ENCODE peak calls at places on chromosomes 12 and 14, in nine cellular contexts. C, B, R, K, H, N, S, M and V are unnamed samples. For H3K4me1, the result is how much of the 10 kb centered on the place peaks cover.

GRCh38 chr14:58918066-58918465 is 270.4 kb upstream of the DAAM1 start:
- DNase-seq in N (peak), H (no peak), S (no peak), C (no peak), B (no peak), M (no peak), K (no peak), R (no peak), V (no peak)

GRCh38 chr14:80264698-80265097 is 53.4 kb upstream of the DIO2 start:
- DNase-seq in H (no peak), S (no peak), N (no peak), C (no peak), R (no peak), K (no peak), B (no peak), M (no peak), V (no peak)

GRCh38 chr12:27808831-27809230 is 28.8 kb upstream of the MANSC4 start:
- DNase-seq in C (no peak), H (no peak), M (no peak), R (no peak), B (no peak), K (no peak), S (no peak), N (no peak), V (peak)

GRCh38 chr14:94558842-94559241 is 2.4 kb upstream of the SERPINA4 start:
- DNase-seq in H (no peak), B (no peak), N (no peak), R (no peak), S (no peak), C (no peak), M (no peak), K (no peak), V (no peak)

GRCh38 chr14:102772781-102773570 is 4.3 kb upstream of the TRAF3 start:
- DNase-seq in M (peak), H (no peak), C (no peak), R (no peak), B (no peak), S (peak), K (no peak), N (no peak), V (no peak)

GRCh38 chr14:53023325-53023724 is 72.5 kb upstream of the FERMT2 start:
- DNase-seq in R (no peak), B (no peak), M (no peak), H (no peak), C (no peak), S (no peak), K (no peak), N (no peak), V (no peak)

GRCh38 chr14:90545966-90546751 is 149.3 kb downstream of the CALM1 start:
- DNase-seq in N (no peak), M (peak), S (peak), C (peak), B (no peak), R (peak), H (no peak), K (no peak), V (no peak)

GRCh38 chr12:27645671-27646070 is 50.6 kb upstream of the REP15 start:
- DNase-seq in M (no peak), B (no peak), N (no peak), S (no peak), H (no peak), R (no peak), C (no peak), K (no peak), V (no peak)

GRCh38 chr12:46711756-46712155 is 114.0 kb downstream of the SLC38A4 start:
- DNase-seq in K (no peak), M (no peak), R (no peak), N (no peak), H (no peak), B (no peak), S (no peak), C (no peak), V (no peak)

GRCh38 chr12:15688838-15689237 is 100.3 kb downstream of the EPS8 start:
- DNase-seq in M (peak), K (no peak), N (no peak), S (no peak), R (no peak), B (no peak), H (no peak), C (no peak), V (no peak)

GRCh38 chr12:31324845-31325523 is 966 bp downstream of the SINHCAF start:
- DNase-seq in C (peak), H (peak), B (peak), M (peak), S (peak), K (peak), R (peak), N (peak), V (peak)

GRCh38 chr12:132941336-132941954 is 14.7 kb downstream of the ZNF605 start:
- DNase-seq in H (no peak), N (no peak), M (no peak), R (no peak), S (no peak), B (no peak), C (no peak), K (no peak), V (no peak)

GRCh38 chr14:20986811-20987210 is 3.0 kb upstream of the METTL17 start:
- DNase-seq in N (peak), B (no peak), H (no peak), S (no peak), C (peak), K (no peak), M (no peak), R (no peak), V (no peak)

GRCh38 chr14:68939893-68940613 is 39.0 kb downstream of the ACTN1 start:
- DNase-seq in R (peak), K (no peak), H (peak), M (no peak), S (no peak), N (peak), B (no peak), C (peak), V (peak)

GRCh38 chr12:93079271-93079670 is 150.2 kb upstream of the EEA1 start:
- DNase-seq in S (no peak), N (no peak), B (no peak), M (no peak), H (no peak), K (no peak), R (no peak), C (no peak), V (no peak)

GRCh38 chr12:12616512-12617275 is 5.0 kb downstream of the CREBL2 start:
- DNase-seq in B (no peak), K (no peak), N (no peak), C (no peak), R (no peak), M (no peak), H (no peak), S (no peak), V (no peak)

GRCh38 chr12:76255281-76255680 is 92.9 kb downstream of the BBS10 start:
- DNase-seq in B (no peak), H (no peak), C (no peak), M (no peak), K (no peak), S (no peak), R (no peak), N (no peak), V (no peak)

GRCh38 chr14:97410667-97411286 is 613.6 kb downstream of the VRK1 start:
- DNase-seq in K (no peak), H (no peak), M (no peak), R (no peak), B (no peak), C (peak), S (no peak), N (no peak), V (no peak)

GRCh38 chr12:24134092-24134491 is 184.6 kb upstream of the SOX5 start:
- DNase-seq in M (no peak), B (no peak), N (no peak), S (no peak), H (no peak), K (no peak), C (no peak), R (no peak), V (no peak)

GRCh38 chr14:64572721-64573508 is 23.2 kb downstream of the PPP1R36 start:
- DNase-seq in H (no peak), M (no peak), K (no peak), N (no peak), C (no peak), S (no peak), B (no peak), R (no peak), V (no peak)

GRCh38 chr12:116592731-116593130 is 33.5 kb downstream of the MAP1LC3B2 start:
- DNase-seq in B (no peak), M (no peak), K (no peak), N (no peak), R (no peak), C (no peak), H (no peak), S (peak), V (no peak)

GRCh38 chr14:67395876-67396189 is 16.1 kb downstream of the PLEK2 start:
- DNase-seq in K (no peak), N (no peak), R (no peak), H (no peak), M (no peak), B (no peak), C (no peak), S (no peak), V (no peak)

GRCh38 chr12:51846911-51847829 is 1.3 kb downstream of the FIGNL2 start:
- DNase-seq in C (no peak), N (peak), S (peak), B (peak), K (no peak), M (peak), R (no peak), H (peak), V (no peak)

GRCh38 chr12:108597559-108598471 is at the start of gene TMEM119:
- DNase-seq in R (peak), N (peak), K (peak), C (no peak), H (no peak), S (no peak), B (no peak), M (no peak), V (no peak)

GRCh38 chr12:112881602-112882001 is 25.2 kb upstream of the OAS1 start:
- DNase-seq in C (no peak), M (no peak), H (no peak), K (no peak), R (no peak), N (no peak), S (no peak), B (no peak), V (no peak)

GRCh38 chr12:113425960-113426453 is 3.8 kb downstream of the SDSL start:
- DNase-seq in M (peak), R (no peak), S (no peak), K (no peak), B (no peak), C (no peak), N (no peak), H (no peak), V (no peak)

GRCh38 chr14:69822456-69822855 is 25.4 kb upstream of the SLC10A1 start:
- DNase-seq in B (no peak), R (no peak), M (no peak), N (no peak), K (no peak), S (no peak), H (no peak), C (no peak), V (no peak)

DNA sequence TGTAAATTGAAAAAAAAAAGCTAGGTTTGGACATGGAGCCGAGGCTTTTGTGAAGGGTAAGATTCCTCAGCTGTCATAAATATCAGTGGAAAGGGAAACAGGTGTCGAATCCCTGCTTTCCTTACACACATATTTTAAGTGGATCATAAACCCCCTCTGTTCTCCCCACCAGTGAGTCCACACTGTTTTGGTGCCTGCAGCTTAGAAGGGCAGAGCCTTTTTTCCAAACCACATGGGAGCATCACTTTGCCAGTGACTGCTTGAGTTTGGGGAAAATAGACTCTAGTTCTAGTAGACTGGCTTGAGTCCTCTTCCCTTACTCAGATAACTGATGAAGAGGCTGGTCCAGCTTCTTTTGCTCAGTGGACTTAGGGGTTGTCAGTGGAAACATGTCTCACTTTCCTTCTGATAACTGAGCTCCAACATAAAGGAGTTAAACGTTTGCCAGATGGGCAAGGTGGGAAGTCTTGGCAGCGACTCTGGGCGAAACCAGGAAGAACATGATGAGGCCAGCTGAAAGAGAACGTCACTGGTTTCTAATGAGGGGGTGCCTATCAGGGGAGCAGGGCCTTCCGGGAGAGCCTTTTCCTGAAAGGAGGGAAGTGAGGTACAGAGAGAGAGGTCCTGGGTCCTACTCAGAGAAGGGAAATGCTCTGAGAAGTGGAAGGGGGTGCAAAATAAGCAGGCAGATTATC is 168.1 kb upstream of the PARP11 start:
- DNase-seq in R (no peak), H (peak), S (no peak), N (no peak), B (no peak), C (peak), M (no peak), K (no peak), V (no peak)
- H3K27ac ChIP-seq in R (no peak), H (no peak), S (no peak), N (no peak), B (no peak), C (no peak), M (no peak), K (no peak), V (no peak)

GRCh38 chr14:99229654-99230215 is 42.3 kb downstream of the BCL11B start:
- DNase-seq in H (no peak), R (no peak), K (no peak), M (no peak), C (peak), B (no peak), S (peak), N (no peak), V (no peak)

GRCh38 chr14:99231181-99231849 is 40.7 kb downstream of the BCL11B start:
- DNase-seq in K (no peak), C (no peak), S (peak), B (no peak), H (no peak), M (peak), R (no peak), N (no peak), V (no peak)

GRCh38 chr14:99232406-99233214 is 39.4 kb downstream of the BCL11B start:
- DNase-seq in H (no peak), R (no peak), C (no peak), B (no peak), K (no peak), M (no peak), S (peak), N (no peak), V (no peak)

GRCh38 chr14:99231850-99232401 is 40.1 kb downstream of the BCL11B start:
- DNase-seq in S (peak), H (no peak), M (peak), C (no peak), B (no peak), K (no peak), N (peak), R (no peak), V (peak)

DNA sequence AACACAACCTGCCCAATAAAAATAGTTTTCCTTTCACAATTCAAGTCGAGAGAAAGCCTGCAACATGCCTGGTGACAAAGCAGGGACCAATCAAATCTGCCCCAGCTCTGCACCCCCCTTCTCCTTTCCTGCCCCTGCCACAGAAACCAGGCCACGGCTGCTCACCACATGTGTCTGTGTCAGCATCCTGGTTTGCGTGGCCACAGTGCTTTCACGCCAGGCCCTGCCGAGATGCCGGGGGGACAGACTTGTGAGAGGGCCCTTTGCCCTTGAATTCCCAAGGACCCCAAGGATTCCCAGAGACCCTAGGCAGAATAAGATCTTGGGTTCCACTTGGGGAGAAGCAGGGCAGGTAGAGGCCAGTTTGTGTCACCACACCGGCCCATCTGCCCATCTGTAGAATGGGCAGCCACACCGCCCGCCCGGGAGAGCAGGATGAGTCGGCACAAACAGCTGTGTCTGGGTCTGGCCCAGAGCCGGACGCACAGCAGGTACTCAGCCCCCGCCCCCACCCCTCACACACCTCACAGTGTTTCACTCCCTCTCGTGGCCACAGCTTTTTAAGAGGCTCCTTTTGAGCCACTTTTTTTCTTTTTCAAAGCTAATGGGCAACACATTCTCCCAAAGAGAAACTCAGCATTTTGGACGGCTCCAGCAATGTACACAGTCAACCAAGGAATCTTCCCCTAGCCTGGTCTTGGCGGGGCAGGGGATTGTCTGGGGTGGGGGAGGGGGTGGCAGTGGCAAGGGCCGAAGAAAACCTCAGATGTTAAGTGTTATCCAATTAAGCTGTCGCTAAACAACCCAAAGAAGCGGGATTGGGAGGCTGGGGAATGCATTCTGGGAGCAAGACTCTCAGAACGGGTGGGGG is 41.5 kb downstream of the BCL11B start:
- DNase-seq in S (peak), B (no peak), M (peak), K (no peak), N (peak), C (peak), R (no peak), H (peak), V (no peak)
- H3K4me3 ChIP-seq in S (no peak), B (no peak), M (no peak), K (no peak), N (no peak), C (no peak), R (no peak), H (no peak), V (no peak)

DNA sequence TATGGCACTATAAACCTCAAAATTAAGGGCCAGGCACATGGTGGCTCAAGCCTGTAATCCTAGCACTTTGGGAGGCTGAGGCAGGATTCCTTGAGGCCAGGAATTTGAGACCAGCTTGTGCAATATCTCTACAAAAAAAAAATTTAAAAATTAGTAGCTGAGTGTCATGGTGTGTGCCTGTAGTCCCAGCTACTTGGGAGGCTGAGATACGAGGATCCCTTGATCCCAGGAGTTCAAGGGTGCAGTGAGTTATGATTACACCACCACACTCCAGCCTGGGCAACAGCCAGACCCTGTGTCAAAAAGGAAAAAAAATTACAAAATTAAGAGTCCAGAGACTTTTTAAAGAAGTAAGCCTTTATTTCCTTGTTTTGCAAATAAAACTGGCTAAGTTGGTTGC is 1.8 kb upstream of the GCN1 start:
- DNase-seq in K (no peak), N (no peak), B (no peak), S (no peak), R (no peak), H (no peak), C (no peak), M (no peak), V (no peak)
- H3K4me1 ChIP-seq in K (under half), N (under half), B (under half), S (half or more), R (half or more), H (under half), C (under half), M (half or more), V (under half)

DNA sequence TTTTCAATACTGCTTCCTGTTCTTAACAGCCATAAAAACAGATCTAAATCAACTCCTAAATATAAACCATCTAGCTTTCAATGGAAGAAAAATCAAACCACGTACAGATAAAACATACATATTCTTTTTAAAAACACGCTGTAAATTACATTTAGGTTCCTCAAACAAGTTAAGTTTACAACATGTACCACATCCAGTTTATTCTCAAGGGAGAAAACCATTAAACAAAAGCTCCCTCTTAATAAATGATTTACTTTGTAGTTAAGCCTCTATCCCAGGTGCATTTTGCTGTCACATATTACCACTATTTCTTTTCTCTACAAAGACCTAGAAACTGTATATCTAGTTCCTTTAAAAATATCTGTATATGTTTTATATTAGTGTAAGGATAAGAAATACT is 3.1 kb downstream of the NUMB start:
- DNase-seq in R (no peak), S (no peak), H (no peak), K (no peak), C (no peak), N (no peak), B (no peak), M (no peak), V (no peak)
- H3K27ac ChIP-seq in R (no peak), S (peak), H (peak), K (no peak), C (no peak), N (no peak), B (peak), M (peak), V (no peak)

GRCh38 chr14:73230051-73230450 is 7.3 kb upstream of the PAPLN start:
- DNase-seq in C (no peak), N (no peak), H (no peak), B (no peak), R (no peak), K (no peak), M (no peak), S (no peak), V (no peak)
- H3K4me3 ChIP-seq in C (no peak), N (no peak), H (no peak), B (no peak), R (no peak), K (no peak), M (no peak), S (no peak), V (no peak)